ENCODE peak calls at places on chromosome 10, in nine cellular contexts. One of them, this sample, is unnamed.

GRCh38 chr10:131652416-131652815 is 248.4 kb upstream of the PPP2R2D start:
- DNase-seq in chondrocyte: peak; percentile 56
- DNase-seq in body of pancreas: no peak
- DNase-seq in lower leg skin: peak; percentile 71
- DNase-seq in fibroblast of lung: no peak
- DNase-seq in fibroblast of mammary gland: no peak
- DNase-seq in brain microvascular endothelial cell: no peak
- DNase-seq in dorsolateral prefrontal cortex: no peak
- DNase-seq in fibroblast of the aortic adventitia: no peak
- DNase-seq in this sample: no peak

GRCh38 chr10:85402541-85402940 is 964.1 kb downstream of the GRID1 start:
- DNase-seq in fibroblast of mammary gland: no peak
- DNase-seq in brain microvascular endothelial cell: no peak
- DNase-seq in fibroblast of lung: no peak
- DNase-seq in dorsolateral prefrontal cortex: no peak
- DNase-seq in fibroblast of the aortic adventitia: no peak
- DNase-seq in chondrocyte: no peak
- DNase-seq in body of pancreas: no peak
- DNase-seq in lower leg skin: no peak
- DNase-seq in this sample: no peak

GRCh38 chr10:31090894-31091607 is 59.4 kb upstream of the ZNF438 start:
- DNase-seq in fibroblast of the aortic adventitia: peak; percentile 82
- DNase-seq in fibroblast of lung: peak; percentile 88
- DNase-seq in brain microvascular endothelial cell: peak; percentile 72
- DNase-seq in dorsolateral prefrontal cortex: no peak
- DNase-seq in body of pancreas: no peak
- DNase-seq in fibroblast of mammary gland: no peak
- DNase-seq in lower leg skin: no peak
- DNase-seq in chondrocyte: no peak
- DNase-seq in this sample: no peak

GRCh38 chr10:102926842-102927241 is 8.7 kb downstream of the CNNM2 start:
- DNase-seq in lower leg skin: no peak
- DNase-seq in fibroblast of the aortic adventitia: no peak
- DNase-seq in fibroblast of mammary gland: no peak
- DNase-seq in brain microvascular endothelial cell: no peak
- DNase-seq in body of pancreas: no peak
- DNase-seq in chondrocyte: no peak
- DNase-seq in fibroblast of lung: no peak
- DNase-seq in dorsolateral prefrontal cortex: no peak
- DNase-seq in this sample: peak; percentile 30

GRCh38 chr10:116771101-116771705 is 28.8 kb upstream of the HSPA12A start:
- DNase-seq in fibroblast of mammary gland: peak; percentile 95
- DNase-seq in dorsolateral prefrontal cortex: no peak
- DNase-seq in chondrocyte: no peak
- DNase-seq in body of pancreas: peak; percentile 47
- DNase-seq in brain microvascular endothelial cell: peak; percentile 85
- DNase-seq in lower leg skin: peak; percentile 94
- DNase-seq in fibroblast of lung: peak; percentile 81
- DNase-seq in fibroblast of the aortic adventitia: peak; percentile 82
- DNase-seq in this sample: peak; percentile 48

GRCh38 chr10:35351021-35351420 is 14.7 kb downstream of the CCNY start:
- DNase-seq in body of pancreas: no peak
- DNase-seq in brain microvascular endothelial cell: no peak
- DNase-seq in fibroblast of mammary gland: peak; percentile 28
- DNase-seq in lower leg skin: no peak
- DNase-seq in fibroblast of the aortic adventitia: no peak
- DNase-seq in dorsolateral prefrontal cortex: no peak
- DNase-seq in fibroblast of lung: no peak
- DNase-seq in chondrocyte: no peak
- DNase-seq in this sample: no peak

GRCh38 chr10:11533328-11533781 is 78.1 kb downstream of the USP6NL start:
- DNase-seq in lower leg skin: no peak
- DNase-seq in body of pancreas: no peak
- DNase-seq in brain microvascular endothelial cell: no peak
- DNase-seq in dorsolateral prefrontal cortex: no peak
- DNase-seq in fibroblast of the aortic adventitia: peak; percentile 70
- DNase-seq in chondrocyte: no peak
- DNase-seq in fibroblast of lung: peak; percentile 16
- DNase-seq in fibroblast of mammary gland: peak; percentile 74
- DNase-seq in this sample: no peak

GRCh38 chr10:48935141-48935540 is 4.5 kb downstream of the LRRC18 start:
- DNase-seq in fibroblast of mammary gland: peak; percentile 39
- DNase-seq in fibroblast of lung: peak; percentile 6
- DNase-seq in fibroblast of the aortic adventitia: no peak
- DNase-seq in lower leg skin: no peak
- DNase-seq in dorsolateral prefrontal cortex: no peak
- DNase-seq in chondrocyte: no peak
- DNase-seq in brain microvascular endothelial cell: no peak
- DNase-seq in body of pancreas: no peak
- DNase-seq in this sample: no peak

GRCh38 chr10:85039311-85039710 is 710.9 kb downstream of the CCSER2 start:
- DNase-seq in chondrocyte: no peak
- DNase-seq in lower leg skin: no peak
- DNase-seq in fibroblast of lung: no peak
- DNase-seq in fibroblast of the aortic adventitia: no peak
- DNase-seq in body of pancreas: no peak
- DNase-seq in dorsolateral prefrontal cortex: no peak
- DNase-seq in fibroblast of mammary gland: no peak
- DNase-seq in brain microvascular endothelial cell: no peak
- DNase-seq in this sample: no peak

GRCh38 chr10:10977978-10978377 is 39.7 kb upstream of the CELF2 start:
- DNase-seq in brain microvascular endothelial cell: no peak
- DNase-seq in body of pancreas: no peak
- DNase-seq in chondrocyte: no peak
- DNase-seq in lower leg skin: no peak
- DNase-seq in dorsolateral prefrontal cortex: no peak
- DNase-seq in fibroblast of the aortic adventitia: peak; percentile 33
- DNase-seq in fibroblast of lung: peak; percentile 6
- DNase-seq in fibroblast of mammary gland: peak; percentile 62
- DNase-seq in this sample: no peak

GRCh38 chr10:82492647-82493046 is 617.7 kb downstream of the NRG3 start:
- DNase-seq in brain microvascular endothelial cell: no peak
- DNase-seq in dorsolateral prefrontal cortex: no peak
- DNase-seq in fibroblast of mammary gland: no peak
- DNase-seq in body of pancreas: no peak
- DNase-seq in fibroblast of lung: no peak
- DNase-seq in lower leg skin: no peak
- DNase-seq in chondrocyte: no peak
- DNase-seq in fibroblast of the aortic adventitia: no peak
- DNase-seq in this sample: no peak

GRCh38 chr10:84269773-84270172 is 24.9 kb downstream of the RGR start:
- DNase-seq in fibroblast of mammary gland: peak; percentile 66
- DNase-seq in chondrocyte: no peak
- DNase-seq in dorsolateral prefrontal cortex: no peak
- DNase-seq in fibroblast of the aortic adventitia: peak; percentile 64
- DNase-seq in lower leg skin: peak; percentile 21
- DNase-seq in brain microvascular endothelial cell: peak; percentile 75
- DNase-seq in fibroblast of lung: peak; percentile 84
- DNase-seq in body of pancreas: no peak
- DNase-seq in this sample: no peak

GRCh38 chr10:4254101-4254994 is 469.3 kb upstream of the KLF6 start:
- DNase-seq in lower leg skin: no peak
- DNase-seq in body of pancreas: no peak
- DNase-seq in brain microvascular endothelial cell: peak; percentile 71
- DNase-seq in fibroblast of lung: peak; percentile 95
- DNase-seq in fibroblast of the aortic adventitia: peak; percentile 90
- DNase-seq in dorsolateral prefrontal cortex: no peak
- DNase-seq in chondrocyte: no peak
- DNase-seq in fibroblast of mammary gland: peak; percentile 93
- DNase-seq in this sample: no peak

GRCh38 chr10:103849212-103849877 is 6.0 kb downstream of the SH3PXD2A start:
- DNase-seq in lower leg skin: no peak
- DNase-seq in fibroblast of mammary gland: no peak
- DNase-seq in dorsolateral prefrontal cortex: no peak
- DNase-seq in fibroblast of lung: no peak
- DNase-seq in brain microvascular endothelial cell: no peak
- DNase-seq in body of pancreas: no peak
- DNase-seq in fibroblast of the aortic adventitia: no peak
- DNase-seq in chondrocyte: no peak
- DNase-seq in this sample: no peak

GRCh38 chr10:92732958-92733357 is 43.2 kb downstream of the HHEX start:
- DNase-seq in brain microvascular endothelial cell: no peak
- DNase-seq in fibroblast of lung: no peak
- DNase-seq in fibroblast of the aortic adventitia: no peak
- DNase-seq in fibroblast of mammary gland: no peak
- DNase-seq in lower leg skin: no peak
- DNase-seq in dorsolateral prefrontal cortex: no peak
- DNase-seq in chondrocyte: no peak
- DNase-seq in body of pancreas: no peak
- DNase-seq in this sample: no peak

DNA sequence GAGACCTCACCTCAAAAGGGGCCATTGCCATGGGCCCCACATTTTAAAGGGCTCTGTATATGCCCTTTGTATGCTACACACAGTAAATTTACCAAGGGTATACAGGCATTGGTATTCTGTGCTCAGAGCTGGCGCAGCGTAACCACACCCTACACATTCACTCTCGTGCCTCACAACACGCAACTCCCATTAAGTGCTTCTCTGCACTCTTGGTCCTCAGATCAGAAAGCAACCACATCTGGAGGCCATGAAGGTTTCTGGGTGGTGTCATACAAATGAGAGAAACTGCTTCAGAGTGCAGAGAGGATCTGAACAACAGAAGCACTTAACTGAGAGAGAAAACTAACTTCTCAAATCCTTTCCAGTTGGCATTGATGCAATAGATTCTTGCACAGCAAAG is 9.4 kb upstream of the CACUL1 start:
- DNase-seq in brain microvascular endothelial cell: no peak
- DNase-seq in body of pancreas: no peak
- DNase-seq in chondrocyte: no peak
- DNase-seq in fibroblast of lung: no peak
- DNase-seq in lower leg skin: no peak
- DNase-seq in fibroblast of the aortic adventitia: no peak
- DNase-seq in fibroblast of mammary gland: no peak
- DNase-seq in dorsolateral prefrontal cortex: no peak
- DNase-seq in this sample: no peak
- TF ChIP-seq CTCF in brain microvascular endothelial cell: no peak
- TF ChIP-seq CTCF in body of pancreas: no peak
- TF ChIP-seq CTCF in chondrocyte: no peak
- TF ChIP-seq CTCF in fibroblast of lung: no peak
- TF ChIP-seq CTCF in lower leg skin: no peak
- TF ChIP-seq CTCF in fibroblast of the aortic adventitia: no peak
- TF ChIP-seq CTCF in fibroblast of mammary gland: no peak
- TF ChIP-seq CTCF in dorsolateral prefrontal cortex: no peak
- TF ChIP-seq CTCF in this sample: no peak

GRCh38 chr10:60208676-60209269 is 180.9 kb downstream of the ANK3 start:
- DNase-seq in body of pancreas: no peak
- DNase-seq in brain microvascular endothelial cell: no peak
- DNase-seq in lower leg skin: no peak
- DNase-seq in fibroblast of mammary gland: peak; percentile 65
- DNase-seq in fibroblast of lung: peak; percentile 35
- DNase-seq in dorsolateral prefrontal cortex: no peak
- DNase-seq in chondrocyte: no peak
- DNase-seq in fibroblast of the aortic adventitia: peak; percentile 65
- DNase-seq in this sample: no peak
- TF ChIP-seq CTCF in body of pancreas: peak; percentile 60
- TF ChIP-seq CTCF in brain microvascular endothelial cell: peak; percentile 73
- TF ChIP-seq CTCF in lower leg skin: no peak
- TF ChIP-seq CTCF in fibroblast of mammary gland: peak; percentile 92
- TF ChIP-seq CTCF in fibroblast of lung: peak; percentile 85
- TF ChIP-seq CTCF in dorsolateral prefrontal cortex: peak; percentile 79
- TF ChIP-seq CTCF in chondrocyte: peak; percentile 98
- TF ChIP-seq CTCF in fibroblast of the aortic adventitia: peak; percentile 80
- TF ChIP-seq CTCF in this sample: peak; percentile 34

GRCh38 chr10:19416164-19416563 is 367.6 kb downstream of the MALRD1 start:
- DNase-seq in brain microvascular endothelial cell: no peak
- DNase-seq in dorsolateral prefrontal cortex: no peak
- DNase-seq in body of pancreas: no peak
- DNase-seq in fibroblast of lung: no peak
- DNase-seq in fibroblast of the aortic adventitia: no peak
- DNase-seq in fibroblast of mammary gland: no peak
- DNase-seq in lower leg skin: no peak
- DNase-seq in chondrocyte: no peak
- DNase-seq in this sample: no peak

GRCh38 chr10:19412531-19412930 is 363.9 kb downstream of the MALRD1 start:
- DNase-seq in dorsolateral prefrontal cortex: no peak
- DNase-seq in fibroblast of the aortic adventitia: peak; percentile 31
- DNase-seq in fibroblast of mammary gland: peak; percentile 49
- DNase-seq in lower leg skin: no peak
- DNase-seq in brain microvascular endothelial cell: peak; percentile 34
- DNase-seq in body of pancreas: no peak
- DNase-seq in chondrocyte: no peak
- DNase-seq in fibroblast of lung: peak; percentile 31
- DNase-seq in this sample: no peak

GRCh38 chr10:19408924-19409323 is 360.3 kb downstream of the MALRD1 start:
- DNase-seq in fibroblast of lung: no peak
- DNase-seq in chondrocyte: no peak
- DNase-seq in dorsolateral prefrontal cortex: no peak
- DNase-seq in brain microvascular endothelial cell: no peak
- DNase-seq in fibroblast of mammary gland: no peak
- DNase-seq in lower leg skin: no peak
- DNase-seq in fibroblast of the aortic adventitia: no peak
- DNase-seq in body of pancreas: no peak
- DNase-seq in this sample: no peak

GRCh38 chr10:19411119-19411518 is 362.5 kb downstream of the MALRD1 start:
- DNase-seq in chondrocyte: no peak
- DNase-seq in fibroblast of the aortic adventitia: no peak
- DNase-seq in dorsolateral prefrontal cortex: no peak
- DNase-seq in brain microvascular endothelial cell: no peak
- DNase-seq in fibroblast of mammary gland: no peak
- DNase-seq in body of pancreas: no peak
- DNase-seq in fibroblast of lung: no peak
- DNase-seq in lower leg skin: no peak
- DNase-seq in this sample: no peak
- TF ChIP-seq CTCF in chondrocyte: peak; percentile 43
- TF ChIP-seq CTCF in fibroblast of the aortic adventitia: no peak
- TF ChIP-seq CTCF in dorsolateral prefrontal cortex: no peak
- TF ChIP-seq CTCF in brain microvascular endothelial cell: no peak
- TF ChIP-seq CTCF in fibroblast of mammary gland: no peak
- TF ChIP-seq CTCF in body of pancreas: no peak
- TF ChIP-seq CTCF in fibroblast of lung: no peak
- TF ChIP-seq CTCF in lower leg skin: no peak
- TF ChIP-seq CTCF in this sample: no peak

DNA sequence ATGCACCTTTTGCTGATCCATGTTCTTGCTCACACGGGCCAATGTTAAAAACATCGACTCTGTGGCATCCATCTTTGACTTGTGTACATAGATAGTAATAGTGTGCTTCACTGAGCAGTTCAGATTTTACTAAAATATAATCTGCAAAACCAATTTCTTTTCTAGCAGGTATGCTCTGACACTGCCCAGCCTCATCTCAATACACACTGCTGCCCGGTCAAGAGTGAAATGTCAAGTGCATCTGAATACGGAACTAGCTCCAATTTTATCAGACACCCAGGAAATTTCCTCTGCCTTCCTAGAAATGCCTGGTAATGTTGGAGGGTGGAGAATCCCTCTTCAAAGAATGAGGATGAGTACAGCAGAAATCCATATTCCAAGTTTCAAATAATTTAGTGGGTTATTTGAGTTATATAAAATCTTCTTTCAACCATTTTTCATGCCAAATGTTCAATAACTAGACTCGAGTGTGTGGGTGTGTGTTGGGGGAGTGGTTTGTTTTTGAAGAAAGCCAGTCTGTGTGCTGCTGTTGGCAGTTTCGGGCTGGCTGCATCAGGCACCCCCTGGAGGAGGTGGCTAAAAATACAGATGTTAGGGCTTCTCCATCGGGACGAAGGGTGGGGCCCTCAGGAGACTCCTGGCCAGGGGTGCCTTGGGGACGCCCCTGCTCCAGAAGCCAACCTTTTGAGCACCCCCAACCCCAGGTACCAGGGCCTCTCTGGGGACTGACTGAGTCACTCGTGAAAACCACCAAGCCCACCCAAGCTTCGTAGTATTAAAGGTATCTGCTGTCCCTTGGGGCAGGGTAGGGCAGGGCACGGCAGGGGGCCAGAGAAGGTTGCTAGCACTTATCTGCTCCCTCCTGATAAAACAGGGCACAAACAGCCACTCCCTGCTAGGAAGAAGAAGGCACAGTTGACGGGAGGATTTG is 15.4 kb downstream of the CTBP2 start:
- DNase-seq in fibroblast of the aortic adventitia: peak; percentile 66
- DNase-seq in fibroblast of mammary gland: peak; percentile 72
- DNase-seq in fibroblast of lung: peak; percentile 56
- DNase-seq in brain microvascular endothelial cell: peak; percentile 74
- DNase-seq in body of pancreas: peak; percentile 45
- DNase-seq in lower leg skin: no peak
- DNase-seq in dorsolateral prefrontal cortex: no peak
- DNase-seq in chondrocyte: peak; percentile 55
- DNase-seq in this sample: no peak
- TF ChIP-seq CTCF in fibroblast of the aortic adventitia: peak; percentile 60
- TF ChIP-seq CTCF in fibroblast of mammary gland: peak; percentile 60
- TF ChIP-seq CTCF in fibroblast of lung: peak; percentile 63
- TF ChIP-seq CTCF in brain microvascular endothelial cell: peak; percentile 81
- TF ChIP-seq CTCF in body of pancreas: peak; percentile 19
- TF ChIP-seq CTCF in lower leg skin: no peak
- TF ChIP-seq CTCF in dorsolateral prefrontal cortex: peak; percentile 56
- TF ChIP-seq CTCF in chondrocyte: peak; percentile 75
- TF ChIP-seq CTCF in this sample: no peak

This sample was measured in mucosa of descending colon.